ENCODE peak calls at places on chromosomes 16 and 17, in five cellular contexts. H is CD8-positive, alpha-beta T cell; W is fibroblast of lung; S is stomach; G is neural progenitor cell. Y is an unnamed sample.

GRCh38 chr16:57540387-57540786 is 2.1 kb upstream of the ADGRG5 start:
- DNase-seq in H (no peak), W (no peak), S (peak; percentile 14), G (no peak), Y (no peak)

GRCh38 chr17:63702223-63702577 is 2.3 kb upstream of the LIMD2 start:
- DNase-seq in H (peak; percentile 69), W (no peak), S (peak; percentile 32), G (no peak), Y (peak; percentile 67)

GRCh38 chr16:68368602-68368944 is 57.8 kb downstream of the PRMT7 start:
- DNase-seq in H (no peak), W (no peak), S (no peak), G (peak; percentile 36), Y (no peak)

GRCh38 chr16:31435341-31436220 is 7.0 kb downstream of the ZNF843 start:
- DNase-seq in H (no peak), W (no peak), S (no peak), G (no peak), Y (no peak)

GRCh38 chr16:88530858-88531203 is 39.4 kb upstream of the ZC3H18 start:
- DNase-seq in H (peak; percentile 5), W (no peak), S (no peak), G (no peak), Y (no peak)

GRCh38 chr16:72840591-72841381 is 207.1 kb downstream of the ZFHX3 start:
- DNase-seq in H (no peak), W (no peak), S (no peak), G (no peak), Y (no peak)

GRCh38 chr16:89322381-89323119 is 105.0 kb downstream of the ZNF778 start:
- DNase-seq in H (no peak), W (peak; percentile 77), S (no peak), G (peak; percentile 61), Y (no peak)

GRCh38 chr17:4499431-4500187 is 928 bp downstream of the SPNS2 start:
- DNase-seq in H (peak; percentile 22), W (no peak), S (no peak), G (peak; percentile 72), Y (peak; percentile 44)

GRCh38 chr17:33267279-33267790 is 25.8 kb downstream of the ASIC2 start:
- DNase-seq in H (no peak), W (peak; percentile 99), S (no peak), G (no peak), Y (no peak)

GRCh38 chr17:57517216-57517518 is 227.9 kb downstream of the CCDC182 start:
- DNase-seq in H (no peak), W (no peak), S (no peak), G (peak; percentile 31), Y (no peak)

GRCh38 chr16:69481901-69482341 is 57.5 kb downstream of the CYB5B start:
- DNase-seq in H (no peak), W (peak; percentile 57), S (peak; percentile 91), G (no peak), Y (no peak)

GRCh38 chr17:40485851-40486512 is 15.4 kb downstream of the TNS4 start:
- DNase-seq in H (no peak), W (peak; percentile 99), S (no peak), G (no peak), Y (peak; percentile 76)

GRCh38 chr17:38449364-38449763 is 21.1 kb downstream of the ARHGAP23 start:
- DNase-seq in H (no peak), W (peak; percentile 66), S (no peak), G (no peak), Y (no peak)

GRCh38 chr16:16974192-16974591 is 496.6 kb downstream of the XYLT1 start:
- DNase-seq in H (no peak), W (no peak), S (no peak), G (no peak), Y (no peak)

GRCh38 chr17:50668025-50668837 is 33.5 kb downstream of the ABCC3 start:
- DNase-seq in H (no peak), W (peak; percentile 57), S (no peak), G (no peak), Y (no peak)

GRCh38 chr16:52921104-52921503 is 131.6 kb downstream of the CHD9NB start:
- DNase-seq in H (no peak), W (no peak), S (no peak), G (no peak), Y (no peak)

GRCh38 chr17:46876353-46876887 is 25.0 kb downstream of the WNT9B start:
- DNase-seq in H (no peak), W (no peak), S (peak; percentile 86), G (peak; percentile 53), Y (no peak)

GRCh38 chr17:61757168-61757567 is 106.2 kb downstream of the BRIP1 start:
- DNase-seq in H (no peak), W (no peak), S (no peak), G (no peak), Y (no peak)

GRCh38 chr16:13779676-13780075 is 140.3 kb upstream of the ERCC4 start:
- DNase-seq in H (no peak), W (no peak), S (no peak), G (peak; percentile 47), Y (no peak)

GRCh38 chr17:19336938-19337711 is 25.4 kb downstream of the B9D1 start:
- DNase-seq in H (no peak), W (peak; percentile 20), S (peak; percentile 61), G (peak; percentile 47), Y (no peak)

GRCh38 chr16:72788269-72788809 is 259.6 kb downstream of the ZFHX3 start:
- DNase-seq in H (no peak), W (no peak), S (no peak), G (peak; percentile 41), Y (no peak)

DNA sequence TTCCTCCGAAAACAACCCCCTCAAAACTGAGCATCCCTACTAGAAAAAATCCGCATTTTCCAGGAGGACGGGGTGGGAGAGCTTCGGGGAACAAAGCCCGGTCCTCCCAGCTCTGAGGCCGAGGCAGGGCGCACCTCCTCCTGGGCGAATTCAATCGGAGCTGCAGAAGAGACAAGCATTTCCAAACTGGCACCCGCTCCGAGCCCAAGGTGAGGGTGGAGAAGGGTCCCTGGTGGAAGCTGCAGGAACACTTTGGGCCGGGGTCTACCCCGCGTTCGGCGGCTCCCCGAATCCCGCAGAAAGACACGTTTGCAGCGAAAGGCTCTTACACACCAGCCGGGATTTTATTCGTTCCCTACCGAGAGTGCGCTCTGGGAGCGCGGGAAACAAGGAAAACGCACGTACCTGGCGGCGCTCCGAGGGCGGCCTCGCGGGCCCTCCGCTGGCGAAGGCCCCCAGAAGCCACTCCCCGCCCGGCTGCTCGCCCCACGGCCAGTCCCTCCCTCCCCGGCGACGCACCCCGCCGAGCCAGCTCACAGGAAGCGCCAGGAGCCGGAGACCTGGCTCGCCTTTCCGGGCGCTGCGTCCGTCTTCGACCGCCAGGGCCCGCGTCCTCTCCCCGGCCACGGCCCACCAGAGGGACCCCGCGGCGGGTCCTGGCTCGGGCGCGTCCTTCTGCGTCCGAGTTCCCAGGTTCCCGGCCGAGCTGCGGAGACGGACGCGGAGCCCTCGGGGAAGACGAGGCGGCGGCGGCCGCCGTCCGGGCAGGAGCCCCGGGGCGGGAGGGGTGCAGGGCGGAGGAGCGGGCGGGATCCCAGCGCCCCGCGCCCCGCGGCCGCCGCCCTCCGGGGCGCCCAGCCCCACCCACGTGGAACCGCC is 49.8 kb upstream of the BAHCC1 start:
- DNase-seq in H (peak; percentile 41), W (peak; percentile 89), S (peak; percentile 92), G (peak; percentile 92), Y (peak; percentile 36)
- H3K27ac ChIP-seq in H (no peak overlapping the region), W (peak overlapping the region; percentile 87), S (peak overlapping the region; percentile 96), G (peak overlapping the region; percentile 84), Y (no peak overlapping the region)

DNA sequence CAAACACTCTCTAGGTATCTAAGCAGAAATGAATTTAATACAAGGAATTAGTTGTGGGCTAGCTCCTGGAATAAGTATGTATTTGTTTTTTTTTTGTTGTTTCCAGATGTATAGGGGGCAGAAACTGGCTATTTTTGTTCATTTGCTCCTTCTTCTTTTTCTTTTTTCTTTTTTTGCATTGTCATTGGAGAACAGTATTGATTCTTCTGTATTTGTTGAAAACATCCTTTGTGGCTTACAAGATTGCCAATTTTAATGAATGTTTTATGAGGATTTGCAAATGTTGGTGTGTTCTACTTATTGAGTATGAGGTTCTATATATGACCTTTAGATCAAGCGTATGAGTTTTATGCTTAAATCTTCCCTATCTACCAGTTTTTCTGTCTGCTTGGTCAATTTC is 5.6 kb upstream of the PCTP start:
- DNase-seq in H (no peak), W (no peak), S (no peak), G (no peak), Y (no peak)
- H3K4me3 ChIP-seq in H (no peak overlapping the region), W (no peak overlapping the region), S (no peak overlapping the region), G (no peak overlapping the region), Y (no peak overlapping the region)

GRCh38 chr17:79844869-79845600 is 5.8 kb upstream of the CBX4 start:
- DNase-seq in H (peak; percentile 59), W (no peak), S (peak; percentile 60), G (peak; percentile 85), Y (no peak)

GRCh38 chr17:79843475-79843916 is 4.3 kb upstream of the CBX4 start:
- DNase-seq in H (peak; percentile 32), W (no peak), S (no peak), G (no peak), Y (no peak)

GRCh38 chr17:79842656-79843474 is 3.6 kb upstream of the CBX4 start:
- DNase-seq in H (peak; percentile 31), W (no peak), S (no peak), G (peak; percentile 63), Y (no peak)

GRCh38 chr17:79845601-79845949 is 6.3 kb upstream of the CBX4 start:
- DNase-seq in H (no peak), W (no peak), S (no peak), G (no peak), Y (no peak)

GRCh38 chr17:79843917-79844815 is 4.9 kb upstream of the CBX4 start:
- DNase-seq in H (peak; percentile 16), W (peak; percentile 72), S (peak; percentile 70), G (peak; percentile 88), Y (no peak)
- H3K27me3 ChIP-seq in H (peaks cover 36% of the 10 kb centered on the region), W (peaks cover 40% of the 10 kb centered on the region), S (peaks cover 46% of the 10 kb centered on the region), G (peaks cover 98% of the 10 kb centered on the region), Y (peaks cover 37% of the 10 kb centered on the region)

DNA sequence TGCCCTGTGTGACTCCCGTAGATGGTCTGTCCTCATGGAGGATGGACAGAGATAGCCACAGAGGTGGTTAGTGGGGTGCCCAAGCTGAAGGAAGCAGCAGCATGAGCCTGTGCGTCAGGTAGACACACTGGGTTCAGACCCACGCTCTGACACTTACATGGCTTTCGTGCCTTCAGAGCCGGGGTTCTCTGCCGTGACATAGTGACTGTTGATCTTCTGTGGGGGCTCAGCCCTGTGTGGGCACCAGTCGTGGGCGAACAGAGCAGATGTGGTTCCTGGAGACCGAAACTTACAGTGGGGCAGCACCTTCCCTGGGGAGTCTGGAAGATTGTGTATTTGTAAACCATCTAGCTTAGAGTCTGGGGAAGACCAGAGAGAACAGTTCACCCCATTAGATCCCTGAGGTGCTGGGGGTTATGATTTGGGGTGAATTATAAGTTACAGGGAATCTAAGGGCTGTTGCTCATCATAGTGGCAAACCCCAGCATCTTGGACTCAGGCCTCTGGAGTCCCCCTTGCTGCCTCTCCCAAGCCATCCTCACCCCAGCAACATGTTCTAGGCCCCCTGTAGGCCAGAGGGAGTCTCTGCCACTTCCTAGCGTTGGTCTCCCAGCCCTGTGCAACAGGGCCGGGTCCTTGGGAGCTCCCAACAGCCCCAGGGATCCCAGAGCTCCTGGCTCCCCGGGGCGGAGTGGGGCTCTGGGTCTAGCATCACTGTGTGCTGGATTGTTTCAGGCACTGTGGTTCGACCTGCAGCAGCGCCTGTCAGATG is 28.6 kb downstream of the NECAB2 start:
- DNase-seq in H (no peak), W (no peak), S (no peak), G (no peak), Y (no peak)
- H3K27ac ChIP-seq in H (no peak overlapping the region), W (no peak overlapping the region), S (no peak overlapping the region), G (no peak overlapping the region), Y (no peak overlapping the region)

GRCh38 chr17:9007052-9007714 is 14.1 kb upstream of the NTN1 start:
- DNase-seq in H (no peak), W (no peak), S (no peak), G (no peak), Y (no peak)
- H3K4me3 ChIP-seq in H (no peak overlapping the region), W (no peak overlapping the region), S (no peak overlapping the region), G (no peak overlapping the region), Y (no peak overlapping the region)

Y was measured in CD4-positive, alpha-beta memory T cell.